ENCODE peak calls at places on chromosomes 6 and 20, in six cellular contexts. S is osteocyte, W is choroid plexus epithelial cell, I is colonic mucosa, K is epithelial cell of esophagus, B is heart right ventricle. A is an unnamed sample.

GRCh38 chr20:32610897-32611218 is 25.7 kb upstream of the NOL4L start:
- DNase-seq in S (no peak), W (no peak), I (no peak), K (no peak), B (no peak), A (no peak)

GRCh38 chr6:26055670-26056582 is 31.3 kb upstream of the HFE start:
- DNase-seq in S (peak), W (peak), I (peak), K (peak), B (peak), A (peak)

GRCh38 chr6:20606831-20607230 is 72.6 kb downstream of the CDKAL1 start:
- DNase-seq in S (no peak), W (no peak), I (no peak), K (no peak), B (no peak), A (no peak)

GRCh38 chr20:59807909-59808728 is 125.3 kb downstream of the SYCP2 start:
- DNase-seq in S (peak), W (no peak), I (peak), K (no peak), B (no peak), A (no peak)

GRCh38 chr6:42113929-42114636 is 28.3 kb downstream of the C6orf132 start:
- DNase-seq in S (no peak), W (peak), I (peak), K (peak), B (no peak), A (no peak)

GRCh38 chr20:18926972-18927371 is 113.4 kb downstream of the SCP2D1 start:
- DNase-seq in S (no peak), W (no peak), I (no peak), K (peak), B (no peak), A (no peak)

GRCh38 chr6:558959-559358 is 97.9 kb downstream of the HUS1B start:
- DNase-seq in S (no peak), W (no peak), I (no peak), K (no peak), B (no peak), A (no peak)

GRCh38 chr6:3822747-3823445 is 26.3 kb upstream of the FAM50B start:
- DNase-seq in S (no peak), W (no peak), I (no peak), K (peak), B (no peak), A (no peak)

GRCh38 chr6:127352519-127352918 is 9.1 kb upstream of the ECHDC1 start:
- DNase-seq in S (no peak), W (no peak), I (no peak), K (no peak), B (no peak), A (no peak)

GRCh38 chr20:59938696-59939051 is 1.4 kb downstream of the PPP1R3D start:
- DNase-seq in S (no peak), W (peak), I (peak), K (peak), B (peak), A (no peak)

GRCh38 chr6:2939315-2940009 is 31.9 kb downstream of the SERPINB6 start:
- DNase-seq in S (peak), W (no peak), I (peak), K (no peak), B (no peak), A (no peak)

GRCh38 chr6:16438677-16439615 is 200.6 kb downstream of the GMPR start:
- DNase-seq in S (no peak), W (peak), I (no peak), K (peak), B (peak), A (no peak)

GRCh38 chr20:23161968-23162696 is 76.0 kb upstream of the CD93 start:
- DNase-seq in S (peak), W (peak), I (peak), K (peak), B (peak), A (no peak)

GRCh38 chr6:84089552-84089951 is 56.0 kb downstream of the MRAP2 start:
- DNase-seq in S (no peak), W (no peak), I (no peak), K (no peak), B (no peak), A (no peak)
- TF ChIP-seq CTCF in S (no peak), W (no peak), I (no peak), K (no peak), B (no peak), A (no peak)

GRCh38 chr6:45991189-45991588 is 24.5 kb downstream of the CLIC5 start:
- DNase-seq in S (no peak), W (no peak), I (no peak), K (no peak), B (no peak), A (no peak)
- TF ChIP-seq CTCF in S (peak), W (peak), I (no peak), K (no peak), B (peak), A (no peak)

DNA sequence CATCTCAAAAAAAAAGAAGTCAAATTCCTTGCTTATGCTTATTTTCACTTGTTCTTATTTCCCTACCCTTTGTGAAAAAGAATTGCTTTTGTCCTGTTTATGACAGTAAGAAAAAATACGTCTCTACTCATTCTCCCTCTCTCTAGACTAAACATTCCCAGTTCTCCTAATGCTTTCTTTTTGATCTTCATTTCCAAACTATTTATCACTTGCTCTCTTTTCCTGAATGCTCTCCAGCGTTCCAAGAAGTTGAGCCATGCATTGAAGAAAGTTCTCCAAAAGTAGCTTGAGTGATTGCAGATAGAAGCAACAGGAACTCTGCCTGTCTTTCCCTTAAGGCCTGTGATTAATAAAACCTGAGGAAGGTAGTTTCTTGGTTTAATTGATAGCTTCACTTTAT is 53.1 kb upstream of the TMEM170B start:
- DNase-seq in S (no peak), W (no peak), I (no peak), K (no peak), B (no peak), A (no peak)
- TF ChIP-seq CTCF in S (no peak), W (no peak), I (no peak), K (no peak), B (no peak), A (no peak)

DNA sequence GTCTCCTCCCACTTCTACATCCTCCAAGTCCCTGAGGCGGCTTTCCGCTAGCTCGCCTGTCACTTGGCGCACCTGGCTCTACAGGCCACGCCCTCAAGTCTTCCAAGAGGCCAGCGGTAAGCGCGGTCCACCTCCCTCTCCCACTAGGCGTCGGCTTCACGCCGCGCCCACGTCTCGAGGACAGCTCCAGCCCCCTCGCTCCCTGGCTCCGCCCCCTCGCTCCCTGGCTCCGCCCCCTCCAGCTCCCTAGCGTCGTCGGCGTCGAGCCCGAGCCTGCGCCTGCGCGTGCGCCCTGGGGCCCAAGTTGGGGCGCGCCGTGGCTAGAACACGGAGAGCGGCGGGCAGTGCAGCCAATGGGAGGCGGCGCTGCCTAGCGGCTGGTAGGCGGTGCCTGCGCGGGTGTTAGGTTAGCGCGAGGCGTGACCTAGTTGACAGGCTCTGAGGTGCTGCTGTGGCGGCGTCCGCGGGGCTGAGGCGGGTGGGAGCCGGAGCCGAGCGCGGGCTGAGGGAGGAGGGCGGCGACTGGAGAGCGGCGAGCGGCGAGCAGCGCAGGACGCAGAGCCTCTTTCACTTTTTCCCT is at the start of gene MACROD2:
- DNase-seq in S (peak), W (peak), I (peak), K (peak), B (peak), A (peak)
- TF ChIP-seq CTCF in S (no peak), W (no peak), I (no peak), K (no peak), B (peak), A (no peak)

GRCh38 chr6:114108119-114109002 is 137.4 kb upstream of the HDAC2 start:
- DNase-seq in S (peak), W (peak), I (peak), K (peak), B (peak), A (no peak)
- TF ChIP-seq CTCF in S (peak), W (peak), I (peak), K (peak), B (peak), A (peak)

GRCh38 chr6:132971676-132972075 is 157.3 kb downstream of the RPS12 start:
- DNase-seq in S (no peak), W (no peak), I (no peak), K (peak), B (no peak), A (no peak)

GRCh38 chr6:132969188-132969587 is 154.8 kb downstream of the RPS12 start:
- DNase-seq in S (no peak), W (peak), I (no peak), K (peak), B (no peak), A (no peak)

GRCh38 chr6:132964868-132965382 is 150.6 kb downstream of the RPS12 start:
- DNase-seq in S (no peak), W (peak), I (no peak), K (no peak), B (no peak), A (no peak)

GRCh38 chr6:132967871-132968270 is 153.5 kb downstream of the RPS12 start:
- DNase-seq in S (no peak), W (no peak), I (no peak), K (no peak), B (no peak), A (no peak)

GRCh38 chr6:132968419-132968950 is 154.1 kb downstream of the RPS12 start:
- DNase-seq in S (no peak), W (no peak), I (no peak), K (no peak), B (no peak), A (no peak)
- TF ChIP-seq CTCF in S (no peak), W (no peak), I (no peak), K (no peak), B (no peak), A (no peak)

GRCh38 chr20:6944292-6944691 is 176.8 kb downstream of the BMP2 start:
- DNase-seq in S (no peak), W (no peak), I (no peak), K (no peak), B (no peak), A (no peak)

GRCh38 chr20:6942266-6942665 is 174.8 kb downstream of the BMP2 start:
- DNase-seq in S (no peak), W (no peak), I (no peak), K (peak), B (no peak), A (no peak)

GRCh38 chr20:6940052-6940451 is 172.6 kb downstream of the BMP2 start:
- DNase-seq in S (no peak), W (peak), I (no peak), K (peak), B (peak), A (no peak)
- TF ChIP-seq CTCF in S (peak), W (peak), I (no peak), K (peak), B (peak), A (peak)